ENCODE peak calls at places on chromosomes 6 and 20, in four cellular contexts. One of them, this sample, is unnamed.

GRCh38 chr20:33915726-33916331 is 77.9 kb upstream of the RALY start:
- DNase-seq in H1: no peak
- DNase-seq in GM12878: no peak
- DNase-seq in HepG2: peak; percentile 47
- DNase-seq in this sample: no peak

GRCh38 chr20:48326868-48327267 is 500.9 kb downstream of the PREX1 start:
- DNase-seq in HepG2: no peak
- DNase-seq in GM12878: no peak
- DNase-seq in H1: no peak
- DNase-seq in this sample: no peak

GRCh38 chr6:135506270-135506997 is 8.9 kb upstream of the AHI1 start:
- DNase-seq in HepG2: peak; percentile 45
- DNase-seq in H1: no peak
- DNase-seq in GM12878: no peak
- DNase-seq in this sample: no peak

GRCh38 chr6:65937982-65938381 is 231.0 kb upstream of the EYS start:
- DNase-seq in GM12878: no peak
- DNase-seq in HepG2: no peak
- DNase-seq in H1: no peak
- DNase-seq in this sample: no peak

GRCh38 chr6:3421763-3422456 is 34.9 kb downstream of the SLC22A23 start:
- DNase-seq in GM12878: peak; percentile 21
- DNase-seq in H1: no peak
- DNase-seq in HepG2: no peak
- DNase-seq in this sample: no peak

GRCh38 chr6:107323133-107323785 is 136.1 kb downstream of the PDSS2 start:
- DNase-seq in H1: no peak
- DNase-seq in GM12878: no peak
- DNase-seq in HepG2: no peak
- DNase-seq in this sample: no peak

GRCh38 chr6:26158581-26159416 is 71.6 kb downstream of the HFE start:
- DNase-seq in H1: no peak
- DNase-seq in HepG2: no peak
- DNase-seq in GM12878: peak; percentile 53
- DNase-seq in this sample: no peak

GRCh38 chr20:38134427-38135281 is 30.4 kb downstream of the TGM2 start:
- DNase-seq in GM12878: no peak
- DNase-seq in HepG2: peak; percentile 91
- DNase-seq in H1: no peak
- DNase-seq in this sample: no peak

GRCh38 chr6:107740496-107741190 is 83.5 kb downstream of the SCML4 start:
- DNase-seq in GM12878: no peak
- DNase-seq in HepG2: no peak
- DNase-seq in H1: no peak
- DNase-seq in this sample: no peak

GRCh38 chr6:7234547-7234946 is 78.5 kb downstream of the SSR1 start:
- DNase-seq in HepG2: no peak
- DNase-seq in GM12878: no peak
- DNase-seq in H1: no peak
- DNase-seq in this sample: no peak

GRCh38 chr20:37935435-37935834 is 32.5 kb downstream of the VSTM2L start:
- DNase-seq in HepG2: no peak
- DNase-seq in GM12878: no peak
- DNase-seq in H1: no peak
- DNase-seq in this sample: no peak

GRCh38 chr6:141552463-141552862 is 580.3 kb upstream of the GJE1 start:
- DNase-seq in H1: no peak
- DNase-seq in GM12878: peak; percentile 34
- DNase-seq in HepG2: peak; percentile 89
- DNase-seq in this sample: no peak

GRCh38 chr6:788058-788457 is 95.1 kb upstream of the EXOC2 start:
- DNase-seq in HepG2: no peak
- DNase-seq in GM12878: no peak
- DNase-seq in H1: no peak
- DNase-seq in this sample: no peak

GRCh38 chr6:155212106-155212505 is 51.7 kb upstream of the CLDN20 start:
- DNase-seq in H1: no peak
- DNase-seq in HepG2: no peak
- DNase-seq in GM12878: no peak
- DNase-seq in this sample: no peak

DNA sequence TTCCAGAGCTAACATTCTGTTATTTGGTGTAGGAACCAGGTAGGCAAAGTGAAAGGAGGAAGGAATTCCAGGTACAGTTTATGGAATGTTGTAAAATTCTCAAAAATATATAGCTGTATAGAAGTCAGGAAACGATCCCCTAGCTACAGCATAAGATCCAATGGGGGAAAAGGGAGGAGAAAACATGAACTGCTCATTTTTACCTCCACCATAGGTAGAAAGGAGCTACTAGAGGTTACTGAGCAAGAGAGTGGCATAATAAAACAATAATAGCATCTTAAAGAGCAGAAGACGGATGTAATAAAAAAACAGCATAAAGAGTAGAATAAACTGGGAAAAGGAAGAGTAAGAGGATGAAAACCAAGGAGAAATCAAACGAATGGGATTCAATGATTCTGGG is 26.9 kb downstream of the EPB41L2 start:
- DNase-seq in HepG2: no peak
- DNase-seq in H1: no peak
- DNase-seq in GM12878: no peak
- DNase-seq in this sample: no peak
- H3K9ac ChIP-seq in HepG2: no peak overlapping the region
- H3K9ac ChIP-seq in H1: no peak overlapping the region
- H3K9ac ChIP-seq in GM12878: no peak overlapping the region
- H3K9ac ChIP-seq in this sample: no peak overlapping the region

DNA sequence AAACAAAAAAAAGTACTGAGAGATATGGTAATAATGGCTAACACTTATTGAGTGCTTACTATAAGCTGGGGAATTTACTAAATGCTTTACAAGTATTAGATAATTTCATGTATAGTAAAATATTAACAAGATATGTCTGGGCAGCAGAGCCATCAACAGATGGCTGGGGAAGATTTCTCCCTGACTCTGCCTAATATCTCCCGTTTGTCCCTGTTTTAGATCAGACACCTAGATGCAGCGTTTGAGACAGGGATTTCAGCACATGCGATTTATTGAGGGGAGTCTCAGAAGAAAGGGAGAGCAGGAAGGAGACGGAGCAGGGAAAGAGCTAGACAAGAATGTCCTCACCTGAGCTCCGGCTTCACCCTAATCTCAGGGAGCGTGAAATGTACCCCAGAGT is 36.9 kb upstream of the ADGRF1 start:
- DNase-seq in HepG2: no peak
- DNase-seq in H1: no peak
- DNase-seq in GM12878: no peak
- DNase-seq in this sample: no peak
- H3K27me3 ChIP-seq in HepG2: no peaks in the 10 kb centered on the region
- H3K27me3 ChIP-seq in H1: no peaks in the 10 kb centered on the region
- H3K27me3 ChIP-seq in GM12878: peaks cover 5% of the 10 kb centered on the region
- H3K27me3 ChIP-seq in this sample: no peaks in the 10 kb centered on the region

GRCh38 chr6:13189710-13190109 is 138.6 kb downstream of the TBC1D7 start:
- DNase-seq in GM12878: no peak
- DNase-seq in H1: no peak
- DNase-seq in HepG2: peak; percentile 15
- DNase-seq in this sample: no peak

GRCh38 chr6:13195826-13196225 is 132.5 kb downstream of the TBC1D7 start:
- DNase-seq in GM12878: no peak
- DNase-seq in HepG2: no peak
- DNase-seq in H1: no peak
- DNase-seq in this sample: no peak

GRCh38 chr6:13190391-13190790 is 137.9 kb downstream of the TBC1D7 start:
- DNase-seq in HepG2: no peak
- DNase-seq in H1: no peak
- DNase-seq in GM12878: no peak
- DNase-seq in this sample: no peak

GRCh38 chr6:13191461-13191860 is 136.9 kb downstream of the TBC1D7 start:
- DNase-seq in HepG2: no peak
- DNase-seq in H1: no peak
- DNase-seq in GM12878: no peak
- DNase-seq in this sample: no peak

GRCh38 chr6:13194852-13195251 is 133.5 kb downstream of the TBC1D7 start:
- DNase-seq in GM12878: no peak
- DNase-seq in H1: peak; percentile 29
- DNase-seq in HepG2: peak; percentile 64
- DNase-seq in this sample: peak; percentile 11
- TF ChIP-seq YY1 in GM12878: peak; percentile 34
- TF ChIP-seq YY1 in H1: no peak
- TF ChIP-seq YY1 in HepG2: no peak
- TF ChIP-seq YY1 in this sample: no peak

DNA sequence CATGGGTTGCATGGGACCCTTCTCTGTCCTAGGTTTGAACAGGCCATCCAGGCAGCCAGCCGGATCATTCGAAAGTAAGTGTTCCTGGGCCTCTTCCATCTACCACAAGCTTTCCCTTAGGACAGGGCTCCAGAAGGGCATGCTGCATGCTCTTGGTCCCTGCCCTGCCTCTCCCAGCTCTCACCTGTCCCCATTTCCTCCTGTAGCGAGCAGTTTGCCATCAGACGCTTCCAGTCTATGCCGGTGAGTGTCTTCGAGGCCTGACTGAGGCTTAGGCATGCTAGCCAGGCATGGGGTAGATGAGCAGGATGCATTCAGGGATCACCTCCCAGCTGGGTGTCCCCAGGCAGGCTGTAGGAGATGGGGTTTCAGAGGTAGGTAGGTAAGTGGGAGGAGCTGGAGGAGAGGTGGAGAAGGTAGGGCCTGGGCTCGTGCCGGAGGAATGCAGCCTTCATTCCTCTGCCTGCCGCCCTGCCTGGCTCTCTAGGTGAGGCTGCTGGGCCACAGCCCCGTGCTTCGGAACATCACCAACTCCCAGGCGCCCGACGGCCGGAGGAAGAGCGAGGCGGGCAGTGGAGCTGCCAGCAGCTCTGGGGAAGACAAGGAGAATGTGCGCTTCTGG is 4.3 kb downstream of the CDC25B start:
- DNase-seq in H1: no peak
- DNase-seq in HepG2: no peak
- DNase-seq in GM12878: no peak
- DNase-seq in this sample: no peak
- H3K9ac ChIP-seq in H1: peak overlapping the region; percentile 9
- H3K9ac ChIP-seq in HepG2: no peak overlapping the region
- H3K9ac ChIP-seq in GM12878: no peak overlapping the region
- H3K9ac ChIP-seq in this sample: peak overlapping the region; percentile 44

DNA sequence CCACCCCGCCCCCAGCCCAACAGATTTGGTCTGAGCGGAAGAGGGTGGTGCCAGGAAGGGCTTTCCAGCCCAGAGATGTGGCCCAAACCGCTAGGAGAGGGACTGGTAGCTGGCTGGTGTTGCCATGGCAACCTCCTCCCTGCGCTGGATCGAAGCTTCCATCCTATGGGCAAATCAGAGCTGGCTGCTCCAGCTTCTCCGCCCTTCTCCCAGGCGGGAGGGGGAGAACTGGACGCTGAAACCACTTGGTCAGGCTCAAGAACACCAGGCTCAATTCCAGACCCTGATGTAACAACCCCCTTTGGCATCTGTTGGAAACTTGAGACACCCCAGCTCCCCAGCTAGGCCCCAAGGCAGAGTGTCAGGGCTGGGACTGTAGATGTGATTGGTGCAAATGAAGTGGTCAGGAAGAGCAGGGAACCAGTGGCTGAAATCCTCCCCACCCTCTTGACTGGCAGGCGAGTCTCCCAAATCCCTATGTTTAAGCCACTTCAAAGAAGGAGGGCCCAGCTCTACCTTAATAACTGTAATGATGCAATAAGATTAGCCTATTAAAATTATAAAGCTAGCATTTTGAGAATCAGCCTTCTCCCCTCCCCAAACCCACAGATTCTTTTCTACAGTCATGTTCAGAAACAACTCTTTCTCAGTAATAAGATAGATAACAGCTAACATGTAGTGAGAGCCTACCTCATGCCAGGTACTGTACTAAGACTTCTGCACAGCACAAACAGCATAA is 4.2 kb downstream of the RIMS4 start:
- DNase-seq in HepG2: no peak
- DNase-seq in H1: no peak
- DNase-seq in GM12878: no peak
- DNase-seq in this sample: no peak
- H3K27me3 ChIP-seq in HepG2: peaks cover 53% of the 10 kb centered on the region
- H3K27me3 ChIP-seq in H1: no peaks in the 10 kb centered on the region
- H3K27me3 ChIP-seq in GM12878: peaks cover 5% of the 10 kb centered on the region
- H3K27me3 ChIP-seq in this sample: peaks cover 34% of the 10 kb centered on the region

GRCh38 chr6:167654389-167654788 is 172.3 kb upstream of the AFDN start:
- DNase-seq in GM12878: no peak
- DNase-seq in HepG2: no peak
- DNase-seq in H1: no peak
- DNase-seq in this sample: no peak
- TF ChIP-seq YY1 in GM12878: no peak
- TF ChIP-seq YY1 in HepG2: no peak
- TF ChIP-seq YY1 in H1: no peak
- TF ChIP-seq YY1 in this sample: no peak

DNA sequence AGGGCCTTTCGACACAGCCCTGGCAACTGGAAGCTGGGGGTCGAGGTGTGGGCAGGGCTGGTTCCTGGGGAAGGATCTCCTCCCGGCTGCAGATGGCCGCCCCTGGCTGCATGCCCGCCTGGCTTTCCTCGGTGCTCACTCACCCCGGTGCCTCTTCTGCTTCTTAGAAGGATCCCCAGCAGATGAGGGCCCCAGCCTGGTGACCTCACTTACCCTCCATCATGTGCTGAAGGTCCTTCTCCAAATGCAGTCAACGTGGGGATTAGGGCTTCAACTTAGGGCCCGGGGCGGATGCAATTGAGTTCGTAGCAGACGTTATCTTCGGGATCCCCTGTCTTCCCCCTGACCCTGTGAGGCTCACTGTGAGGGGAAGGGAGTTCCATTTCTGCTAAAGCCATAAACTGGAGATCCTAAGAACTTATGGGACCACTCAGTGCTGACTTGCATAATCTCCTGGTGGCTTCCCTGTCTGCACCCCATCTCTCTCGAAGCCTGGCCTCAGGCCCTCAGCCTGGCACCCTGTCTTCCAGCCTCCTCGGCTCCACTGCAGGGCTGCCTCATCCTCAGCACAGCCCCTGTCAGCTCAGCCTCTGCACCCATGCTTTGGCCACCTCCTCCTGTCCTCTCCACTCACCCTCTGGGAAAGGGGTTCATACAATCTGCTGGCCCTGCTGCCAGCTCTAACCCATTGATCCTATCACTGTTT is 92.6 kb downstream of the THBS2 start:
- DNase-seq in HepG2: no peak
- DNase-seq in H1: no peak
- DNase-seq in GM12878: no peak
- DNase-seq in this sample: no peak
- H3K9ac ChIP-seq in HepG2: no peak overlapping the region
- H3K9ac ChIP-seq in H1: no peak overlapping the region
- H3K9ac ChIP-seq in GM12878: no peak overlapping the region
- H3K9ac ChIP-seq in this sample: no peak overlapping the region

GRCh38 chr6:22189946-22190345 is 106.9 kb downstream of the PRL start:
- DNase-seq in HepG2: no peak
- DNase-seq in GM12878: no peak
- DNase-seq in H1: no peak
- DNase-seq in this sample: no peak
- H3K27me3 ChIP-seq in HepG2: no peaks in the 10 kb centered on the region
- H3K27me3 ChIP-seq in GM12878: no peaks in the 10 kb centered on the region
- H3K27me3 ChIP-seq in H1: no peaks in the 10 kb centered on the region
- H3K27me3 ChIP-seq in this sample: no peaks in the 10 kb centered on the region

This sample was measured in NT2/D1.